ENCODE peak calls at places on chromosomes 4 and X, in four cellular contexts. One of them, this sample, is unnamed.
A peak's percentile ranks its signal among the peaks of the same experiment; 100 is the strongest.

GRCh38 chr4:185142563-185142910 is 529 bp upstream of the SLC25A4 start:
- DNase-seq in A549: peak; percentile 20
- DNase-seq in psoas muscle: no peak
- DNase-seq in endothelial cell of umbilical vein: no peak
- DNase-seq in this sample: no peak

GRCh38 chr4:96149911-96150310 is 310.0 kb downstream of the PDHA2 start:
- DNase-seq in psoas muscle: no peak
- DNase-seq in A549: no peak
- DNase-seq in endothelial cell of umbilical vein: peak; percentile 2
- DNase-seq in this sample: no peak

GRCh38 chr4:3251691-3252479 is 2.9 kb downstream of the MSANTD1 start:
- DNase-seq in A549: no peak
- DNase-seq in psoas muscle: peak; percentile 38
- DNase-seq in endothelial cell of umbilical vein: no peak
- DNase-seq in this sample: no peak

GRCh38 chr4:85737254-85737653 is 262.3 kb downstream of the ARHGAP24 start:
- DNase-seq in endothelial cell of umbilical vein: no peak
- DNase-seq in psoas muscle: no peak
- DNase-seq in A549: no peak
- DNase-seq in this sample: no peak

GRCh38 chr4:153497091-153497531 is 31.0 kb downstream of the TMEM131L start:
- DNase-seq in A549: no peak
- DNase-seq in psoas muscle: no peak
- DNase-seq in endothelial cell of umbilical vein: peak; percentile 43
- DNase-seq in this sample: no peak

GRCh38 chrX:20205927-20206708 is 60.6 kb downstream of the RPS6KA3 start:
- DNase-seq in endothelial cell of umbilical vein: no peak
- DNase-seq in psoas muscle: peak; percentile 62
- DNase-seq in A549: no peak
- DNase-seq in this sample: no peak

GRCh38 chr4:84498203-84499026 is 677 bp downstream of the NKX6-1 start:
- DNase-seq in A549: peak; percentile 9
- DNase-seq in psoas muscle: no peak
- DNase-seq in endothelial cell of umbilical vein: peak; percentile 13
- DNase-seq in this sample: no peak

GRCh38 chr4:80365928-80366327 is 30.4 kb downstream of the CFAP299 start:
- DNase-seq in A549: peak; percentile 7
- DNase-seq in psoas muscle: peak; percentile 61
- DNase-seq in endothelial cell of umbilical vein: peak; percentile 23
- DNase-seq in this sample: peak; percentile 71

GRCh38 chr4:139564502-139564901 is 8.5 kb upstream of the SETD7 start:
- DNase-seq in A549: no peak
- DNase-seq in endothelial cell of umbilical vein: no peak
- DNase-seq in psoas muscle: no peak
- DNase-seq in this sample: no peak

GRCh38 chrX:132292753-132293152 is 73.5 kb upstream of the RAP2C start:
- DNase-seq in A549: peak; percentile 29
- DNase-seq in endothelial cell of umbilical vein: peak; percentile 35
- DNase-seq in psoas muscle: no peak
- DNase-seq in this sample: peak; percentile 29

GRCh38 chr4:186405957-186406356 is 140.0 kb downstream of the F11 start:
- DNase-seq in A549: no peak
- DNase-seq in endothelial cell of umbilical vein: no peak
- DNase-seq in psoas muscle: no peak
- DNase-seq in this sample: no peak

GRCh38 chr4:98939892-98940298 is 11.0 kb upstream of the EIF4E start:
- DNase-seq in psoas muscle: no peak
- DNase-seq in A549: peak; percentile 44
- DNase-seq in endothelial cell of umbilical vein: peak; percentile 81
- DNase-seq in this sample: peak; percentile 72

GRCh38 chr4:689498-690122 is 659 bp upstream of the SLC49A3 start:
- DNase-seq in endothelial cell of umbilical vein: no peak
- DNase-seq in psoas muscle: no peak
- DNase-seq in A549: no peak
- DNase-seq in this sample: no peak

GRCh38 chrX:12497832-12498591 is 293.2 kb upstream of the PRPS2 start:
- DNase-seq in endothelial cell of umbilical vein: no peak
- DNase-seq in A549: peak; percentile 2
- DNase-seq in psoas muscle: no peak
- DNase-seq in this sample: no peak

GRCh38 chr4:106809083-106809482 is 227.0 kb downstream of the DKK2 start:
- DNase-seq in A549: no peak
- DNase-seq in endothelial cell of umbilical vein: peak; percentile 66
- DNase-seq in psoas muscle: no peak
- DNase-seq in this sample: peak; percentile 37

GRCh38 chrX:11329016-11329415 is 35.8 kb downstream of the AMELX start:
- DNase-seq in endothelial cell of umbilical vein: peak; percentile 48
- DNase-seq in psoas muscle: no peak
- DNase-seq in A549: no peak
- DNase-seq in this sample: no peak

GRCh38 chr4:41866799-41867677 is 68.2 kb upstream of the TMEM33 start:
- DNase-seq in A549: no peak
- DNase-seq in endothelial cell of umbilical vein: no peak
- DNase-seq in psoas muscle: no peak
- DNase-seq in this sample: no peak

GRCh38 chr4:162016991-162017390 is 146.8 kb downstream of the FSTL5 start:
- DNase-seq in A549: no peak
- DNase-seq in endothelial cell of umbilical vein: no peak
- DNase-seq in psoas muscle: no peak
- DNase-seq in this sample: no peak

GRCh38 chr4:8010618-8011017 is 71.0 kb upstream of the AFAP1 start:
- DNase-seq in A549: no peak
- DNase-seq in endothelial cell of umbilical vein: no peak
- DNase-seq in psoas muscle: peak; percentile 65
- DNase-seq in this sample: no peak

GRCh38 chrX:115936008-115936407 is 234.5 kb upstream of the AGTR2 start:
- DNase-seq in A549: no peak
- DNase-seq in endothelial cell of umbilical vein: no peak
- DNase-seq in psoas muscle: no peak
- DNase-seq in this sample: no peak

GRCh38 chr4:153205757-153206156 is 1.5 kb downstream of the TRIM2 start:
- DNase-seq in endothelial cell of umbilical vein: no peak
- DNase-seq in A549: no peak
- DNase-seq in psoas muscle: no peak
- DNase-seq in this sample: peak; percentile 43

GRCh38 chr4:53346920-53347852 is 18.7 kb downstream of the SCFD2 start:
- DNase-seq in psoas muscle: no peak
- DNase-seq in A549: no peak
- DNase-seq in endothelial cell of umbilical vein: peak; percentile 19
- DNase-seq in this sample: no peak

GRCh38 chr4:138659640-138660325 is 355.8 kb upstream of the NOCT start:
- DNase-seq in A549: no peak
- DNase-seq in psoas muscle: no peak
- DNase-seq in endothelial cell of umbilical vein: no peak
- DNase-seq in this sample: no peak

GRCh38 chr4:88759039-88759631 is 61.5 kb upstream of the NAP1L5 start:
- DNase-seq in A549: no peak
- DNase-seq in endothelial cell of umbilical vein: peak; percentile 52
- DNase-seq in psoas muscle: no peak
- DNase-seq in this sample: peak; percentile 27

GRCh38 chr4:57265831-57266582 is 155.8 kb upstream of the IGFBP7 start:
- DNase-seq in psoas muscle: no peak
- DNase-seq in endothelial cell of umbilical vein: peak; percentile 94
- DNase-seq in A549: no peak
- DNase-seq in this sample: no peak

GRCh38 chrX:97405031-97405685 is 521.5 kb downstream of the RPA4 start:
- DNase-seq in A549: no peak
- DNase-seq in endothelial cell of umbilical vein: no peak
- DNase-seq in psoas muscle: no peak
- DNase-seq in this sample: no peak

GRCh38 chr4:124713213-124713592 is 671 bp upstream of the ANKRD50 start:
- DNase-seq in psoas muscle: peak; percentile 79
- DNase-seq in endothelial cell of umbilical vein: peak; percentile 81
- DNase-seq in A549: peak; percentile 63
- DNase-seq in this sample: peak; percentile 31
- TF ChIP-seq CTCF in psoas muscle: peak; percentile 44
- TF ChIP-seq CTCF in endothelial cell of umbilical vein: peak; percentile 59
- TF ChIP-seq CTCF in A549: no peak
- TF ChIP-seq CTCF in this sample: peak; percentile 49

DNA sequence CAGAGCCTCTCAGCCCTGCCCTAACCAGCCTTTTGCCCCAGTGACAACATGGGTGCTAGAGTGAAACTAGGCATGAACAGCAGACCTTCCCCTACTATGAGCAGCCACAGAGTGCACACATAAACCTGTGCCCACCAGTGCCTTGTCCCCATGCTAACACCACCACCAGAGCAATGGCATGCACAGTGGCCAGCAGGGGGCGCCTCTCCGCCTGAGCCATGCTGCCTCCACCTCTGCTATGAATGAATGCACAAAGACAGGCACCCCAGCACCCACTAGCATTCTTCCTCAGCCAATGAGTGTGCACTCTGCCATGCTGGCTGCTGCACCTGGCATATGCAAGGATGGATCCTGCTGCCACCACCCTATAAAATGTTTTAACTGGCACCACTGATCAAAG is 286.9 kb upstream of the FGF16 start:
- DNase-seq in endothelial cell of umbilical vein: no peak
- DNase-seq in A549: no peak
- DNase-seq in psoas muscle: peak; percentile 44
- DNase-seq in this sample: no peak
- TF ChIP-seq CTCF in endothelial cell of umbilical vein: peak; percentile 32
- TF ChIP-seq CTCF in A549: no peak
- TF ChIP-seq CTCF in psoas muscle: peak; percentile 20
- TF ChIP-seq CTCF in this sample: peak; percentile 13

DNA sequence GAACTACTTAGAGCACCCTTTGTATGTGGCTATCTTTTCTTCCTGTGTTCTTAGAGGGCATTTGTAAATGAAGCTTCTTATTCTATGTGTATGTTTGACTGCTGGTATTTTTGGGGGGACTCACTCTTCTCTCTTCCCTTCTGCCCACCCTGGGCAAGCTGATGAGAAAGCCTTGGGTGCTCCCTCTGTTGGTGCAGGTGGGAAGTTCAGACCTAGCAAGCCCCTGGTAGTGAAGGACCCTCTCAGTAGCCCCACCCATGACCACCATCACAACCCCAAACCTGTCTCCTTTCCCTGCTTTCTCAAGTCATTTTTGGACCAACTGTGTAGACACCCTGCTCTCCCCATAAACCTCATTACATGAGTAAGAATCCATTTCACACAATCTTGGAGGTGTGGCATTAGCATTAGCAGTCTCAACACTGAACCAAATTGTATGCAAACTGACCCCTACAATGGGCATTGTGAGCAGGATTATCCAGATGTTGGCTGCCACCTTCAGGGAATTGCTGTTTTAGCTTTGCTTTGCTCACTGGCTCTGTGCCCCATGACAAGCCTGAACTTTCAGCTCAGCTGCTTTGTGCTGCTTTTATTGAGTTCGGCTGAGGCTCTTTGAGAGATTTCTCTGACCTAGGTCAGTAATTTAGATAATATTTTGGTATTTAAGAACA is 27.9 kb downstream of the TRIM61 start:
- DNase-seq in endothelial cell of umbilical vein: no peak
- DNase-seq in A549: no peak
- DNase-seq in psoas muscle: no peak
- DNase-seq in this sample: no peak
- TF ChIP-seq CTCF in endothelial cell of umbilical vein: no peak
- TF ChIP-seq CTCF in A549: no peak
- TF ChIP-seq CTCF in psoas muscle: no peak
- TF ChIP-seq CTCF in this sample: peak; percentile 7

DNA sequence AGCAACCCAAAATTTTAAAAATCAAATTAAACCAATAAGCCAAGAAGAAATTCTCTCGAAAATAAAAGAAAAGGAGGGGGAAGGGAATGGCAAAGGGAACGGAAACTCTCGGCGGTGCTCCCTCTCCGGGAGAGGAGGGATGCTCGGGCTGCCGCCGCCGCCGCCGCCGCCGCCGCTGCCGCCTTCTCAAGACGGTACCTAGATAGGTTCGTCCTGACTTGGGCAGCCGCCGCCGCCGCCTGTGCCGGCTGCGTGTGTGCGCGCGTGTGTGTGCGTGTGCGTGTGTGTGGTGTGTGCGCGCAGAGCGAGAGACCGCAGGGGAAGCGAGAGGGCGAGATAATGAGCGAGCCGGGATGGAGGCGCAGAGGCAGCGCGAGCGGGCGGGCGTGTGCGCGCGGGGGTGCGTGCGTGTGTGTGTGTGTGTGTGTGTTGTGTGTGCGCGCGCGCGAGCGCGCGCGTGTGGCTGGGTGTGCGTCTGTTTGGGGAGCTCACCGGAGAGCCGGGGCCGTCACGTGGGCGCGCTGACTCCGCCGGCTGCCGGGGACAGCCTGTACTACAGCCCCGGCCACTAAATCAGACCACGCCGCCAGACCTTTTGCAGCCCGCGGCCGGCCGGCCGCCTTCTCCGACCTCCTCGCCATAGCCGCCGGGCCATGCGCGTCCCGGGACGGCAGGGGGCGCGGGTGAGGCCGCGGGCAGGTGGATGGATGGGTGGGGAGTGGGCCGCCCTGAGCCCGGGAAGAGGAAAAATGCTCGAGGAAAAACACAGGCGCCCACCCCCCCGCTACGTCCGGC is 111.6 kb downstream of the DHX15 start:
- DNase-seq in endothelial cell of umbilical vein: peak; percentile 63
- DNase-seq in psoas muscle: peak; percentile 94
- DNase-seq in A549: peak; percentile 71
- DNase-seq in this sample: no peak
- TF ChIP-seq CTCF in endothelial cell of umbilical vein: peak; percentile 79
- TF ChIP-seq CTCF in psoas muscle: peak; percentile 78
- TF ChIP-seq CTCF in A549: peak; percentile 53
- TF ChIP-seq CTCF in this sample: peak; percentile 76

GRCh38 chr4:108743021-108743420 is 19.8 kb downstream of the ETNPPL start:
- DNase-seq in A549: no peak
- DNase-seq in psoas muscle: no peak
- DNase-seq in endothelial cell of umbilical vein: no peak
- DNase-seq in this sample: no peak
- TF ChIP-seq CTCF in A549: no peak
- TF ChIP-seq CTCF in psoas muscle: no peak
- TF ChIP-seq CTCF in endothelial cell of umbilical vein: no peak
- TF ChIP-seq CTCF in this sample: no peak

GRCh38 chr4:55311792-55312490 is 34.1 kb upstream of the SRD5A3 start:
- DNase-seq in endothelial cell of umbilical vein: no peak
- DNase-seq in A549: no peak
- DNase-seq in psoas muscle: no peak
- DNase-seq in this sample: no peak

GRCh38 chr4:55312491-55313101 is 33.4 kb upstream of the SRD5A3 start:
- DNase-seq in endothelial cell of umbilical vein: peak; percentile 63
- DNase-seq in psoas muscle: no peak
- DNase-seq in A549: no peak
- DNase-seq in this sample: no peak

GRCh38 chr4:55303818-55304217 is 42.2 kb upstream of the SRD5A3 start:
- DNase-seq in endothelial cell of umbilical vein: peak; percentile 77
- DNase-seq in psoas muscle: no peak
- DNase-seq in A549: no peak
- DNase-seq in this sample: no peak

GRCh38 chr4:55308071-55308470 is 38.0 kb upstream of the SRD5A3 start:
- DNase-seq in psoas muscle: no peak
- DNase-seq in endothelial cell of umbilical vein: no peak
- DNase-seq in A549: no peak
- DNase-seq in this sample: no peak
- TF ChIP-seq CTCF in psoas muscle: no peak
- TF ChIP-seq CTCF in endothelial cell of umbilical vein: no peak
- TF ChIP-seq CTCF in A549: no peak
- TF ChIP-seq CTCF in this sample: no peak